ENCODE peak calls at places on chromosomes 16 and 17, in nine cellular contexts. M, H, E, U, C, A, B, F and S are unnamed samples. For H3K36me3, the result is how much of the 10 kb centered on the place peaks cover.

GRCh38 chr17:77440571-77440981 is 299.8 kb downstream of the SEC14L1 start:
- DNase-seq in M (no peak), H (no peak), E (no peak), U (no peak), C (no peak), A (no peak), B (peak), F (no peak), S (no peak)

GRCh38 chr17:47694818-47695663 is 1.1 kb downstream of the TBKBP1 start:
- DNase-seq in M (peak), H (peak), E (peak), U (peak), C (peak), A (peak), B (peak), F (peak), S (no peak)

GRCh38 chr16:90057738-90058173 is 19.4 kb downstream of the PRDM7 start:
- DNase-seq in M (no peak), H (no peak), E (no peak), U (no peak), C (peak), A (peak), B (no peak), F (no peak), S (peak)

GRCh38 chr17:41917957-41918391 is 777 bp downstream of the ACLY start:
- DNase-seq in M (no peak), H (peak), E (no peak), U (peak), C (peak), A (peak), B (peak), F (peak), S (peak)

GRCh38 chr17:332558-333322 is 19.9 kb downstream of the RPH3AL start:
- DNase-seq in M (no peak), H (no peak), E (peak), U (peak), C (peak), A (no peak), B (peak), F (no peak), S (peak)

GRCh38 chr17:34853916-34854315 is 107.3 kb downstream of the CCT6B start:
- DNase-seq in M (no peak), H (no peak), E (no peak), U (no peak), C (no peak), A (no peak), B (no peak), F (no peak), S (no peak)

GRCh38 chr16:89827383-89828198 is 684 bp upstream of the SPIRE2 start:
- DNase-seq in M (no peak), H (peak), E (peak), U (peak), C (peak), A (peak), B (peak), F (peak), S (peak)

GRCh38 chr16:25257504-25257955 is at the start of gene ZKSCAN2:
- DNase-seq in M (peak), H (peak), E (peak), U (peak), C (peak), A (peak), B (peak), F (peak), S (peak)

GRCh38 chr16:64543401-64543800 is 578.5 kb downstream of the CDH11 start:
- DNase-seq in M (no peak), H (no peak), E (no peak), U (no peak), C (no peak), A (no peak), B (no peak), F (no peak), S (no peak)

GRCh38 chr17:36657390-36657762 is 56.0 kb downstream of the MRM1 start:
- DNase-seq in M (no peak), H (no peak), E (peak), U (no peak), C (no peak), A (no peak), B (no peak), F (no peak), S (no peak)

GRCh38 chr16:47903470-47903869 is 252.3 kb downstream of the ABCC12 start:
- DNase-seq in M (no peak), H (no peak), E (no peak), U (no peak), C (no peak), A (no peak), B (no peak), F (no peak), S (no peak)

GRCh38 chr16:81917375-81917774 is 93.9 kb downstream of the SDR42E1 start:
- DNase-seq in M (no peak), H (no peak), E (no peak), U (no peak), C (no peak), A (no peak), B (no peak), F (no peak), S (no peak)

GRCh38 chr16:66352304-66352703 is 14.2 kb upstream of the CDH5 start:
- DNase-seq in M (no peak), H (no peak), E (no peak), U (no peak), C (no peak), A (no peak), B (no peak), F (no peak), S (no peak)

GRCh38 chr17:75036643-75037268 is 10.0 kb downstream of the ATP5PD start:
- DNase-seq in M (peak), H (peak), E (no peak), U (peak), C (peak), A (peak), B (peak), F (peak), S (no peak)

GRCh38 chr16:79402356-79402755 is 198.2 kb downstream of the MAF start:
- DNase-seq in M (no peak), H (no peak), E (peak), U (peak), C (no peak), A (peak), B (no peak), F (peak), S (no peak)

GRCh38 chr17:79629548-79630049 is 18.7 kb upstream of the RBFOX3 start:
- DNase-seq in M (no peak), H (no peak), E (no peak), U (no peak), C (no peak), A (no peak), B (no peak), F (peak), S (no peak)

GRCh38 chr17:82598256-82599011 is 49.8 kb downstream of the WDR45B start:
- DNase-seq in M (no peak), H (no peak), E (no peak), U (no peak), C (peak), A (no peak), B (no peak), F (no peak), S (peak)

GRCh38 chr16:74637742-74638453 is 28.8 kb downstream of the RFWD3 start:
- DNase-seq in M (no peak), H (no peak), E (no peak), U (no peak), C (no peak), A (no peak), B (no peak), F (no peak), S (no peak)

GRCh38 chr16:67544329-67544841 is 15.8 kb downstream of the RIPOR1 start:
- DNase-seq in M (no peak), H (no peak), E (no peak), U (no peak), C (no peak), A (no peak), B (no peak), F (no peak), S (no peak)

GRCh38 chr16:88461291-88462269 is 8.5 kb downstream of the ZFPM1 start:
- DNase-seq in M (no peak), H (peak), E (peak), U (no peak), C (peak), A (peak), B (peak), F (peak), S (no peak)

GRCh38 chr17:38724337-38724988 is 5.7 kb upstream of the CISD3 start:
- DNase-seq in M (no peak), H (no peak), E (no peak), U (no peak), C (no peak), A (no peak), B (peak), F (peak), S (no peak)

GRCh38 chr16:66309409-66309808 is 57.1 kb upstream of the CDH5 start:
- DNase-seq in M (no peak), H (no peak), E (no peak), U (no peak), C (no peak), A (no peak), B (no peak), F (no peak), S (no peak)

GRCh38 chr17:17416007-17416399 is 60.8 kb upstream of the MED9 start:
- DNase-seq in M (no peak), H (peak), E (peak), U (no peak), C (peak), A (peak), B (no peak), F (no peak), S (peak)

GRCh38 chr16:89466920-89467319 is 23.4 kb downstream of the ANKRD11 start:
- DNase-seq in M (no peak), H (no peak), E (no peak), U (no peak), C (no peak), A (no peak), B (no peak), F (no peak), S (no peak)

GRCh38 chr17:8072339-8072726 is 15.2 kb downstream of the ALOX12B start:
- DNase-seq in M (no peak), H (no peak), E (no peak), U (no peak), C (no peak), A (no peak), B (no peak), F (no peak), S (no peak)

GRCh38 chr16:85678016-85678415 is 10.7 kb downstream of the GINS2 start:
- DNase-seq in M (no peak), H (no peak), E (no peak), U (no peak), C (no peak), A (no peak), B (no peak), F (no peak), S (no peak)

GRCh38 chr16:85675528-85675927 is 13.2 kb downstream of the GINS2 start:
- DNase-seq in M (no peak), H (no peak), E (no peak), U (no peak), C (peak), A (no peak), B (no peak), F (no peak), S (peak)

GRCh38 chr16:85674828-85675227 is 13.9 kb downstream of the GINS2 start:
- DNase-seq in M (no peak), H (no peak), E (no peak), U (no peak), C (no peak), A (no peak), B (no peak), F (no peak), S (no peak)

GRCh38 chr16:85677383-85677967 is 11.3 kb downstream of the GINS2 start:
- DNase-seq in M (no peak), H (no peak), E (no peak), U (no peak), C (no peak), A (no peak), B (no peak), F (no peak), S (no peak)

DNA sequence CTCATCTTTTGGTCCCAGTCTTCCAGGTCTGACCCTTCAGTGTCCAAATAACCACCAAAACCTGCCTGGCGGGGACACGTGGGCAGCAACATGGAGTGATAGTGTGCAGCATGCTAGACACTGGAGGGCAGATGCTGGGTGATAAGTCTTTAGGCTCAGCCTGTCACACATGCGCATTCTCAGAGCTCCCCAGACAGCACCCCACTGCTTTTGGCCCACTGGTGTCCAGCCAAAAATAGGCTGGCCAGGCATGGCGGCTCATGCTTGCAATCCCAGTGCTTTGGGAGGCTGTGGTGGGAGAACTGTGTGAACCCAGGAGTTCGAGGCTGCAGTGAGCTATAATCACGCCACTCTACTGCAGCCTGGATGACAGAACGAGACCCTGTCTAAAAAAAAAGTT is 12.3 kb downstream of the GINS2 start:
- DNase-seq in M (no peak), H (no peak), E (no peak), U (no peak), C (no peak), A (no peak), B (no peak), F (no peak), S (no peak)
- H3K36me3 ChIP-seq in M (under half), H (under half), E (under half), U (under half), C (under half), A (under half), B (under half), F (under half), S (under half)

GRCh38 chr17:81459864-81460263 is 52.7 kb downstream of the ACTG1 start:
- DNase-seq in M (no peak), H (no peak), E (no peak), U (no peak), C (no peak), A (no peak), B (no peak), F (no peak), S (no peak)

GRCh38 chr17:81460856-81461460 is 51.6 kb downstream of the ACTG1 start:
- DNase-seq in M (no peak), H (no peak), E (no peak), U (no peak), C (no peak), A (no peak), B (no peak), F (peak), S (no peak)

GRCh38 chr17:81457917-81458555 is 54.6 kb downstream of the ACTG1 start:
- DNase-seq in M (no peak), H (no peak), E (peak), U (no peak), C (no peak), A (no peak), B (no peak), F (no peak), S (no peak)

GRCh38 chr17:81458628-81459027 is 54.0 kb downstream of the ACTG1 start:
- DNase-seq in M (no peak), H (no peak), E (no peak), U (no peak), C (no peak), A (no peak), B (no peak), F (no peak), S (no peak)

GRCh38 chr17:81459224-81459623 is 53.4 kb downstream of the ACTG1 start:
- DNase-seq in M (no peak), H (no peak), E (no peak), U (no peak), C (no peak), A (no peak), B (peak), F (peak), S (no peak)
- H3K4me3 ChIP-seq in M (no peak), H (no peak), E (no peak), U (no peak), C (no peak), A (no peak), B (no peak), F (no peak), S (no peak)

DNA sequence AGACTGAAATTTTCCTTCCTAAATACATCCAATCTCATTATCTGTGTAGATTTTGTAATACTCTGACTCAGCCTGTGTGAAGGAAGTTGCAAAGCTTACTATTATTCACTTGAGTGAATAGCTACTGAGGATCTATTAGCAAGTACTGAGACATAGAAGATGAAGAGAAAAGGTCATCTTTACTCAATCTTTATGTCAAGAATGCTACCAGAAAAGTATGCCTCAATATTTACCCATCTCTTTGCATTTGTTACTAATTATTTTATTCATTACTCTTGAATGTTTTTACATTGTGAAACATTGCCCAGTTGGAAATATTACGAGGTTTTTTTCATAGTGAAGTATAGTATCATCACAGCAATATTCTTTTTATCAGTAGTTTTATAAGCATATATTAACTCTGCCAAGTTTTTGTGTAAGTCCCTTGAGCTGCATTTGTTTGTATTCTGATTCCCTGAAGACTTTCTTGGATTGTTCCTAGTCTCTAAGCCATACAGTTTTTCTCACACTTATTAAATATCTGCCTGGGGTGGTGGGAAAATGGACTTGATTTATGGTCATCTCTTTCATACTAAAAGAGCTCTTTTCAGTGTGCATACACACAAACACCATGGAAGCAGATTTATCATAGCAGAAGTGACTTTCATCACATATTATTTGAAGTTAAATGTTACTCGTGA is 110.4 kb downstream of the MRTFB start:
- DNase-seq in M (no peak), H (no peak), E (no peak), U (no peak), C (peak), A (no peak), B (no peak), F (no peak), S (peak)
- H3K27ac ChIP-seq in M (no peak), H (no peak), E (no peak), U (no peak), C (no peak), A (no peak), B (no peak), F (no peak), S (no peak)

GRCh38 chr17:9537177-9537776 is 38.3 kb downstream of the STX8 start:
- DNase-seq in M (no peak), H (no peak), E (peak), U (no peak), C (no peak), A (peak), B (no peak), F (peak), S (no peak)

GRCh38 chr17:9541718-9542117 is 33.9 kb downstream of the STX8 start:
- DNase-seq in M (no peak), H (no peak), E (no peak), U (no peak), C (no peak), A (no peak), B (no peak), F (no peak), S (no peak)

GRCh38 chr17:9544221-9544620 is 31.4 kb downstream of the STX8 start:
- DNase-seq in M (no peak), H (no peak), E (no peak), U (no peak), C (peak), A (no peak), B (no peak), F (no peak), S (no peak)

GRCh38 chr17:9532715-9533114 is 42.9 kb downstream of the STX8 start:
- DNase-seq in M (no peak), H (no peak), E (no peak), U (no peak), C (no peak), A (no peak), B (no peak), F (no peak), S (no peak)

DNA sequence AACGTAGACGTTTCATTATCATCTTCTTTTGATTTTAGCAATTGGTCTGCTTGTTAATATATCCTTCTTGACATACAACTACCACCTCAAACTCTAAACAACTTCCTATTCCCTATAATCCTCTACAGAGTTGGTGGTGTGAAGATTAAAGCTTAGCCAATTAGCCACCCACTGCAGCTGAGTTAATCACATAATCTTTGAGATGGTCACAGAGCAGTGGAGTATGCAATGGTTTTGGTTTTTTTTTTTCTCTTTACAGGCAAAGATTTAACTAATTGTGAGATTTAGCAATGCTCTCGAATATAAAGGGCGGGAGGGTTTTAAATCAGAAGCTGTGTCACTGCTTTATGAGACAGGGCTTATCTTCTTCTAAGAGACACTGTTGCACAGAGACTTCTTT is 37.0 kb downstream of the STX8 start:
- DNase-seq in M (no peak), H (no peak), E (peak), U (no peak), C (no peak), A (no peak), B (no peak), F (no peak), S (no peak)
- H3K36me3 ChIP-seq in M (under half), H (under half), E (under half), U (under half), C (under half), A (under half), B (under half), F (under half), S (under half)

DNA sequence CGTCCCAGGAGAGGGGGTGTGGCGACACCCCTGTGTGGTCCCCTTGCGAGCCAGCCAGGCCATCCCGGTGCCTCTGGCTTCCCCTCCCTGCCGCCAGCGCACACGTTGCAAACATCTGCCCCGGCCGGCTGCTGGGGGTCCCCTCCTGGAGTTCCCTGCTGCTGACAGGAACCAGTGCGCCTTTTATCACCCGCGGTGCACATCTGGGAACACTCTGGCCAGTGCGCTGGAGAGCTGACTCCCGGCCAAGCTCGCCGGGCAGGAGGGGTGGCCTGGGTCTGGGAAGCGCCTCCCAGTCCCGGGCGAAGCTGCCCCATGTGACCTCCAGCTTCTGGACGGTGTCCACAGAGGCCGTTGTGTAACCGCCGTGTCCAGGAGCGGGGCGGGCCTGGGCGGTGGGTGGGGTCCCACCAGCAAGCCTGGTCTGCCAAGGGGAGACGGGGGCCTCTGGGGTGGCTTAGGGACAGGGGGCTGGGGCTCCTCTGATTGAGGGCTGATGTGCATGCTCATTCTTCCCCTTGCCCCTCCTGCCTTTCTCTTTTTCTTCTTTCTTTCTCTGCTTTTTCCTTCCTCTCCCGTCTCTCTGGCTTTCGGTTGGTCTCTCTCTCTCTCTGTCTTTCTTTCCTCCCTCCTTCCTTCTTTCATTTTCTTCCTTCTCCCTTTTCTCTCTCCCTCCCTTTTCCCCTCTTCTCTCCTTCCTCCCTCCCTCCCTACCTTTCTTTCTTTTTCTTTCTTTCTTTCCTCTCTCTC is 25.2 kb upstream of the CIBAR2 start:
- DNase-seq in M (peak), H (peak), E (no peak), U (peak), C (peak), A (peak), B (peak), F (peak), S (peak)
- H3K4me3 ChIP-seq in M (peak), H (no peak), E (no peak), U (peak), C (no peak), A (no peak), B (no peak), F (peak), S (peak)

DNA sequence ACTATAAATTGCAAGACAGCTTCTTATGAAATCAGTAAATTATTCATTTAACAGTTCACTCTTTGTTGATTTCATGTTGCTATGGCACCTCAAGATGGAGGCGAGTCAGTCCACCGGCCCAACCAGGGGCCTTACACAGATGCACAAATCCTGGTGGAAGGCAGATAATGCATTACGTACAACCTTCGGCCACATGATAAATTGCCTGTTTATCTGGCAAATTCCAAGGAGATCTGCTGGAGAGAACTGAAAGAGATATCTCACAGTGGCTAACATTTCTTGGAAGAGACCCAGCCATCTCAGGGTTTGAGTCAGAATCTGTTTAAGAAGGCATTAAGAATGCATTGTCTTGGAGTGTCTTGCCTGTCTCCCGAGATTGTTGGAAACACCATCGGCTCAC is 225.6 kb downstream of the MSI2 start:
- DNase-seq in M (no peak), H (no peak), E (no peak), U (no peak), C (peak), A (peak), B (peak), F (no peak), S (peak)
- H3K27ac ChIP-seq in M (peak), H (no peak), E (no peak), U (no peak), C (no peak), A (peak), B (peak), F (no peak), S (peak)